ENCODE peak calls at places on chromosomes 6 and 20, in seven cellular contexts. One of them, this sample, is unnamed.

GRCh38 chr6:37131960-37132253 is 38.0 kb upstream of the PIM1 start:
- DNase-seq in mesenchymal stem cell: no peak
- DNase-seq in H1: no peak
- DNase-seq in IMR-90: no peak
- DNase-seq in H9: no peak
- DNase-seq in trophoblast cell: peak; percentile 5
- DNase-seq in mesendoderm: no peak
- DNase-seq in this sample: no peak

GRCh38 chr6:9496837-9497236 is 918.0 kb downstream of the TFAP2A start:
- DNase-seq in mesenchymal stem cell: no peak
- DNase-seq in H1: no peak
- DNase-seq in IMR-90: no peak
- DNase-seq in H9: no peak
- DNase-seq in trophoblast cell: no peak
- DNase-seq in mesendoderm: no peak
- DNase-seq in this sample: no peak

GRCh38 chr6:21409231-21409630 is 184.3 kb upstream of the SOX4 start:
- DNase-seq in mesenchymal stem cell: no peak
- DNase-seq in H1: no peak
- DNase-seq in IMR-90: no peak
- DNase-seq in H9: no peak
- DNase-seq in trophoblast cell: peak; percentile 98
- DNase-seq in mesendoderm: no peak
- DNase-seq in this sample: no peak

GRCh38 chr6:119791746-119792145 is 442.2 kb upstream of the MAN1A1 start:
- DNase-seq in mesenchymal stem cell: peak; percentile 3
- DNase-seq in H1: no peak
- DNase-seq in IMR-90: no peak
- DNase-seq in H9: no peak
- DNase-seq in trophoblast cell: peak; percentile 74
- DNase-seq in mesendoderm: peak; percentile 40
- DNase-seq in this sample: no peak

GRCh38 chr6:1596088-1596852 is 13.4 kb upstream of the FOXC1 start:
- DNase-seq in mesenchymal stem cell: peak; percentile 47
- DNase-seq in H1: peak; percentile 87
- DNase-seq in IMR-90: peak; percentile 45
- DNase-seq in H9: peak; percentile 79
- DNase-seq in trophoblast cell: peak; percentile 74
- DNase-seq in mesendoderm: peak; percentile 80
- DNase-seq in this sample: no peak

GRCh38 chr20:2612073-2612472 is 40.4 kb upstream of the NOP56 start:
- DNase-seq in mesenchymal stem cell: no peak
- DNase-seq in H1: no peak
- DNase-seq in IMR-90: no peak
- DNase-seq in H9: no peak
- DNase-seq in trophoblast cell: no peak
- DNase-seq in mesendoderm: no peak
- DNase-seq in this sample: no peak

GRCh38 chr20:49097159-49097558 is 51.0 kb downstream of the CSE1L start:
- DNase-seq in mesenchymal stem cell: no peak
- DNase-seq in H1: no peak
- DNase-seq in IMR-90: no peak
- DNase-seq in H9: no peak
- DNase-seq in trophoblast cell: no peak
- DNase-seq in mesendoderm: no peak
- DNase-seq in this sample: no peak

GRCh38 chr6:51562198-51562597 is 525.2 kb downstream of the PKHD1 start:
- DNase-seq in mesenchymal stem cell: no peak
- DNase-seq in H1: no peak
- DNase-seq in IMR-90: no peak
- DNase-seq in H9: no peak
- DNase-seq in trophoblast cell: no peak
- DNase-seq in mesendoderm: no peak
- DNase-seq in this sample: no peak

GRCh38 chr6:51292659-51293058 is 474.0 kb downstream of the TFAP2B start:
- DNase-seq in mesenchymal stem cell: no peak
- DNase-seq in H1: no peak
- DNase-seq in IMR-90: no peak
- DNase-seq in H9: no peak
- DNase-seq in trophoblast cell: peak; percentile 78
- DNase-seq in mesendoderm: peak; percentile 41
- DNase-seq in this sample: no peak

GRCh38 chr6:108915258-108915657 is 67.0 kb downstream of the ARMC2 start:
- DNase-seq in mesenchymal stem cell: no peak
- DNase-seq in H1: no peak
- DNase-seq in IMR-90: no peak
- DNase-seq in H9: no peak
- DNase-seq in trophoblast cell: no peak
- DNase-seq in mesendoderm: no peak
- DNase-seq in this sample: no peak

GRCh38 chr20:38094373-38094775 is 60.8 kb downstream of the RPRD1B start:
- DNase-seq in mesenchymal stem cell: peak; percentile 86
- DNase-seq in H1: no peak
- DNase-seq in IMR-90: peak; percentile 85
- DNase-seq in H9: no peak
- DNase-seq in trophoblast cell: peak; percentile 58
- DNase-seq in mesendoderm: peak; percentile 29
- DNase-seq in this sample: no peak

GRCh38 chr6:112245511-112246203 is 8.7 kb downstream of the LAMA4 start:
- DNase-seq in mesenchymal stem cell: peak; percentile 67
- DNase-seq in H1: no peak
- DNase-seq in IMR-90: peak; percentile 93
- DNase-seq in H9: no peak
- DNase-seq in trophoblast cell: no peak
- DNase-seq in mesendoderm: no peak
- DNase-seq in this sample: no peak

GRCh38 chr6:14255916-14256315 is 138.3 kb downstream of the CD83 start:
- DNase-seq in mesenchymal stem cell: no peak
- DNase-seq in H1: peak; percentile 10
- DNase-seq in IMR-90: no peak
- DNase-seq in H9: no peak
- DNase-seq in trophoblast cell: peak; percentile 63
- DNase-seq in mesendoderm: no peak
- DNase-seq in this sample: no peak

GRCh38 chr6:42320762-42321161 is 103.1 kb upstream of the MRPS10 start:
- DNase-seq in mesenchymal stem cell: peak; percentile 51
- DNase-seq in H1: no peak
- DNase-seq in IMR-90: no peak
- DNase-seq in H9: no peak
- DNase-seq in trophoblast cell: no peak
- DNase-seq in mesendoderm: no peak
- DNase-seq in this sample: no peak

DNA sequence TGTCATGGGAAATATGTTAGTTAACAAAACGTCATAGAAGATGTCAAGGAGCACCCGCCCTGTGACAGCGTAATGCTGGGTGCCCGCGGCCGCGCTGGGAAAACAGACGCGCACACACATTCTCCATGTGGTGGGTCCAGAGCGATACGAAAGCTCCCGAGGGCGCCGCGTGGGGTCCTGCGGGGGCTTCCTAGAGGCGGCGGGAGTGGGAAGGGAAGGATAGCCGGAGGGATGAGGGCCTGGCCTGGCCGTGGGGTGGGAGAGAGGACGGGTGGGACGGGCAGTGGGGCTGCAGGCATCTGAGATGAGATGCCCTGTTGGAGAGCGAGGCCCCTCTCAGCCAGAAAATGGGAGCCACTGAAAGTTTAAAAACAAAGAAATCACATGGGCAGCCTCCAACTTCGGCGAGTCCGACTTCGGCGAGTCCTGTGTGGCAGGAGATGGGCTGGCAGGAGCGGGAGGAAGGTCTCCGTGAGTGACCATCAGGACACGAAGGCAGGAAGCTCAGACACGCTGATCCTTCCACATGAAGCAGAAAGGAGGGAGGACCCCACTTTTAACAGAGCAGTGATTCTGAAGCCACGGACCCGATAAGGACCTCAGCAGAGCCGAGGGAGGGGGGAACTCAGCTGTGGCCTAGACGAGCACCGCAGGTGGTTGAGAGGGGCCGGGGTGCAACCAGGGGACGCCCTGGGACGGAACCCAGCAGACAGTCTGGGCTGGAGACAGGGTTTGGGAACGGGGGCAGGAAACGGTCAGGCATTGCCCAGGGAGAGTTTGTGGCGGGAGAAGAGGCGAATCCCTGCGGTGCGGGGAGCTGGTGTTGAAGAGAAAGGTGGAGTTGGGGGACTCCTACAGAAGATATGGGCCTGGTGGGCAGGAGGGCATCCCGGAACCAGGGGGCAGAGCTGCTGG is 114.1 kb upstream of the FRMD1 start:
- DNase-seq in mesenchymal stem cell: no peak
- DNase-seq in H1: peak; percentile 45
- DNase-seq in IMR-90: no peak
- DNase-seq in H9: peak; percentile 26
- DNase-seq in trophoblast cell: no peak
- DNase-seq in mesendoderm: no peak
- DNase-seq in this sample: no peak
- H3K18ac ChIP-seq in mesenchymal stem cell: no peak overlapping the region
- H3K18ac ChIP-seq in H1: no peak overlapping the region
- H3K18ac ChIP-seq in IMR-90: no peak overlapping the region
- H3K18ac ChIP-seq in H9: no peak overlapping the region
- H3K18ac ChIP-seq in trophoblast cell: no peak overlapping the region
- H3K18ac ChIP-seq in mesendoderm: no peak overlapping the region
- H3K18ac ChIP-seq in this sample: peak overlapping the region; percentile 24

GRCh38 chr20:603116-603640 is 6.9 kb downstream of the TCF15 start:
- DNase-seq in mesenchymal stem cell: no peak
- DNase-seq in H1: no peak
- DNase-seq in IMR-90: no peak
- DNase-seq in H9: no peak
- DNase-seq in trophoblast cell: no peak
- DNase-seq in mesendoderm: no peak
- DNase-seq in this sample: no peak
- H3K23ac ChIP-seq in mesenchymal stem cell: no peak overlapping the region
- H3K23ac ChIP-seq in H1: no peak overlapping the region
- H3K23ac ChIP-seq in IMR-90: no peak overlapping the region
- H3K23ac ChIP-seq in H9: no peak overlapping the region
- H3K23ac ChIP-seq in trophoblast cell: no peak overlapping the region
- H3K23ac ChIP-seq in mesendoderm: no peak overlapping the region
- H3K23ac ChIP-seq in this sample: no peak overlapping the region

DNA sequence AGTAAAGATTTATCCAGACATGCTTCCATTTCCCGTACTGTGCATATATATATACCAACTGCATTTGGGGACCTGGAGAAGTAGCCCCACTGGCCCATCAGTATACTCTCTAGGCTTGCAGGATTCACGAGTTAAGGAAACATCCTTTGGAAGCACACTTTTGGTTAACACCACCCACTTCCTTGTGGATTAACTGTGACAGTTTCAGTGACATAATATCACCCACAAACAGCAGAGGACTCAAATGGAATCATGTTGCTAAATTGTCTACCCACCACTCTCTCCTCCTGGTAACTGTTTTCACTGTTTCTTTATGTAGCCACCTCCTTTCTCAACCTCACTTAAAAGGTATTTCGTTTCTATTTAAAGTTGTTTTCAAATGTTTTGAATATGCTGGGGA is 55.0 kb downstream of the PROKR2 start:
- DNase-seq in mesenchymal stem cell: no peak
- DNase-seq in H1: no peak
- DNase-seq in IMR-90: no peak
- DNase-seq in H9: no peak
- DNase-seq in trophoblast cell: no peak
- DNase-seq in mesendoderm: no peak
- DNase-seq in this sample: no peak
- H4K8ac ChIP-seq in mesenchymal stem cell: no peak overlapping the region
- H4K8ac ChIP-seq in H1: no peak overlapping the region
- H4K8ac ChIP-seq in IMR-90: no peak overlapping the region
- H4K8ac ChIP-seq in H9: no peak overlapping the region
- H4K8ac ChIP-seq in trophoblast cell: no peak overlapping the region
- H4K8ac ChIP-seq in mesendoderm: no peak overlapping the region
- H4K8ac ChIP-seq in this sample: no peak overlapping the region

GRCh38 chr6:63799313-63799712 is 163.7 kb downstream of the PHF3 start:
- DNase-seq in mesenchymal stem cell: no peak
- DNase-seq in H1: no peak
- DNase-seq in IMR-90: no peak
- DNase-seq in H9: no peak
- DNase-seq in trophoblast cell: no peak
- DNase-seq in mesendoderm: no peak
- DNase-seq in this sample: no peak
- H3K18ac ChIP-seq in mesenchymal stem cell: no peak overlapping the region
- H3K18ac ChIP-seq in H1: no peak overlapping the region
- H3K18ac ChIP-seq in IMR-90: no peak overlapping the region
- H3K18ac ChIP-seq in H9: no peak overlapping the region
- H3K18ac ChIP-seq in trophoblast cell: no peak overlapping the region
- H3K18ac ChIP-seq in mesendoderm: no peak overlapping the region
- H3K18ac ChIP-seq in this sample: no peak overlapping the region

GRCh38 chr6:146602526-146602925 is 3.8 kb downstream of the ADGB start:
- DNase-seq in mesenchymal stem cell: no peak
- DNase-seq in H1: no peak
- DNase-seq in IMR-90: no peak
- DNase-seq in H9: no peak
- DNase-seq in trophoblast cell: no peak
- DNase-seq in mesendoderm: peak; percentile 63
- DNase-seq in this sample: no peak

GRCh38 chr6:146595981-146596731 is 2.6 kb upstream of the ADGB start:
- DNase-seq in mesenchymal stem cell: no peak
- DNase-seq in H1: no peak
- DNase-seq in IMR-90: no peak
- DNase-seq in H9: no peak
- DNase-seq in trophoblast cell: peak; percentile 14
- DNase-seq in mesendoderm: no peak
- DNase-seq in this sample: no peak

GRCh38 chr6:146594495-146594894 is 4.3 kb upstream of the ADGB start:
- DNase-seq in mesenchymal stem cell: no peak
- DNase-seq in H1: no peak
- DNase-seq in IMR-90: no peak
- DNase-seq in H9: no peak
- DNase-seq in trophoblast cell: no peak
- DNase-seq in mesendoderm: no peak
- DNase-seq in this sample: no peak

GRCh38 chr6:146601352-146601751 is 2.6 kb downstream of the ADGB start:
- DNase-seq in mesenchymal stem cell: no peak
- DNase-seq in H1: no peak
- DNase-seq in IMR-90: no peak
- DNase-seq in H9: no peak
- DNase-seq in trophoblast cell: no peak
- DNase-seq in mesendoderm: no peak
- DNase-seq in this sample: no peak

DNA sequence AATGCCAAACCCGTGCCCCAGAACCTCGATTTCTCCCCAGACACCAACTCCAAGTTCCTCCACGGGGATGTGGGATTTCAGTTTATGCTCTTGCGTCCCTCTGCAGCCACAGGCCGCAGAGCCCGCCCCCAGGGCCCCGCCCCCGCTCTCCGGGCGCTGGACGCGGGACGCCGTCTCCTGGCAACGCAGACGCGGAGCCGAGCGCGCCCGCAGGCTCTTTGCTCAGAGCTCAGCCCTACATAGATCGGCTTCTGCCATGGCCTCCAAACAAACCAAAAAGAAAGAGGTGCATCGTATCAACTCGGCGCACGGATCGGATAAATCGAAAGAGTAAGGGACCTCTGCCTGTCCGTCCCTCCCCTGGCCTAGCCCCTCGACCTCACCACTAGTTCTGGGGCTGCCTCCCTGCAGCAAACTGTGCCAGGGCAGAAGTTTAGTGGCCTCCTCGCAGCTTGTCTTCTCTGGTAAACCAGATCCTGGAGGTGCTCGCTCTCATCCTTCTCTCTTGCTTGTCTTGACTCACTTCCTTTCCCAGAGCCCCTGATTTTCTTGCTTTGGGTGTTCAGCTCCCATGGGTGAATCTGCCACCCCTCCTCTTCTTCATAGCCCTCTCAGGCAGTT is at the start of gene ADGB:
- DNase-seq in mesenchymal stem cell: peak; percentile 64
- DNase-seq in H1: peak; percentile 89
- DNase-seq in IMR-90: peak; percentile 35
- DNase-seq in H9: peak; percentile 88
- DNase-seq in trophoblast cell: peak; percentile 78
- DNase-seq in mesendoderm: peak; percentile 83
- DNase-seq in this sample: peak; percentile 69
- H3K23ac ChIP-seq in mesenchymal stem cell: no peak within 1 kb of the TSS
- H3K23ac ChIP-seq in H1: no peak within 1 kb of the TSS
- H3K23ac ChIP-seq in IMR-90: no peak within 1 kb of the TSS
- H3K23ac ChIP-seq in H9: no peak within 1 kb of the TSS
- H3K23ac ChIP-seq in trophoblast cell: no peak within 1 kb of the TSS
- H3K23ac ChIP-seq in mesendoderm: no peak within 1 kb of the TSS
- H3K23ac ChIP-seq in this sample: no peak within 1 kb of the TSS